ENCODE peak calls at places on chromosome 6, in five cellular contexts. A, V, H, X and W are unnamed samples. For H3K9me3, the result is how much of the 10 kb centered on the place peaks cover.

GRCh38 chr6:44062771-44063560 is 64.3 kb downstream of the MRPL14 start:
- DNase-seq in A (no peak), V (peak), H (no peak), X (peak), W (peak)

GRCh38 chr6:113031591-113031990 is 684.5 kb downstream of the RFPL4B start:
- DNase-seq in A (no peak), V (peak), H (no peak), X (no peak), W (no peak)

GRCh38 chr6:69888842-69889590 is 22.7 kb downstream of the COL19A1 start:
- DNase-seq in A (no peak), V (no peak), H (no peak), X (no peak), W (no peak)

GRCh38 chr6:24720131-24720603 is 1.2 kb upstream of the C6orf62 start:
- DNase-seq in A (peak), V (peak), H (peak), X (peak), W (peak)

GRCh38 chr6:142682985-142683384 is 262.0 kb downstream of the HIVEP2 start:
- DNase-seq in A (no peak), V (no peak), H (no peak), X (no peak), W (no peak)

GRCh38 chr6:6643398-6643797 is 54.9 kb downstream of the LY86 start:
- DNase-seq in A (no peak), V (no peak), H (no peak), X (no peak), W (no peak)

GRCh38 chr6:33317668-33318425 is at the start of gene ZBTB22:
- DNase-seq in A (peak), V (peak), H (peak), X (peak), W (peak)

GRCh38 chr6:70763754-70764153 is 96.1 kb downstream of the SMAP1 start:
- DNase-seq in A (no peak), V (no peak), H (no peak), X (no peak), W (no peak)

GRCh38 chr6:106360410-106360988 is at the start of gene CRYBG1:
- DNase-seq in A (peak), V (peak), H (peak), X (peak), W (no peak)

GRCh38 chr6:25175656-25176055 is 103.5 kb upstream of the CARMIL1 start:
- DNase-seq in A (no peak), V (no peak), H (no peak), X (no peak), W (no peak)

GRCh38 chr6:20291764-20292227 is 79.5 kb upstream of the MBOAT1 start:
- DNase-seq in A (peak), V (peak), H (peak), X (peak), W (peak)

GRCh38 chr6:65776332-65776731 is 69.3 kb upstream of the EYS start:
- DNase-seq in A (no peak), V (peak), H (no peak), X (no peak), W (no peak)

GRCh38 chr6:100491947-100492670 is 27.4 kb upstream of the SIM1 start:
- DNase-seq in A (no peak), V (no peak), H (no peak), X (no peak), W (no peak)

GRCh38 chr6:118080547-118080946 is 173.5 kb downstream of the SLC35F1 start:
- DNase-seq in A (no peak), V (peak), H (no peak), X (no peak), W (no peak)
- TF ChIP-seq CTCF in A (no peak), V (peak), H (no peak), X (no peak), W (no peak)

GRCh38 chr6:123210645-123211044 is 214.6 kb downstream of the CLVS2 start:
- DNase-seq in A (no peak), V (no peak), H (no peak), X (no peak), W (no peak)
- H3K9me3 ChIP-seq in A (under half), V (under half), H (under half), X (under half), W (under half)

DNA sequence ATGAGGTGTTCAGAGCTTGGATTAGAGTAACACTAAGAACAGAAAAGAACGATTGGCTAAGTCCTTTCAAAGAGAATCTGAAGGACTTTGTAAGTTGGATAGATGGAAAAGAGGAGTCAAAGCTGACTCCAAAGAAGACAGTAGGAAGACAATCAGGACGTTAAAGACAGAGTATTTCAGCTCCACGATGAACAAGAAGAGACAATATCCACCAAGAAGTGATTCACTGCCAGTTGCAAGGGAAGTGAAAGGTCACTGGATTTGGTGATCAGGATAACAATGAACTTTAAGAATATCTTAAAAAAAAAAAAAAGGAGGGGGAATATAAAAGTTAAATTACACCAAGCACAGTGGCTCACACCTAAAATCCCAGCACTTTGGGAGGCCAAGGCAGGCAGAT is 17.9 kb downstream of the REPS1 start:
- DNase-seq in A (no peak), V (no peak), H (no peak), X (no peak), W (no peak)
- TF ChIP-seq CTCF in A (no peak), V (no peak), H (no peak), X (no peak), W (no peak)

GRCh38 chr6:144673807-144674206 is 388.7 kb downstream of the UTRN start:
- DNase-seq in A (no peak), V (no peak), H (no peak), X (no peak), W (no peak)
- H3K9me3 ChIP-seq in A (under half), V (under half), H (under half), X (under half), W (under half)

DNA sequence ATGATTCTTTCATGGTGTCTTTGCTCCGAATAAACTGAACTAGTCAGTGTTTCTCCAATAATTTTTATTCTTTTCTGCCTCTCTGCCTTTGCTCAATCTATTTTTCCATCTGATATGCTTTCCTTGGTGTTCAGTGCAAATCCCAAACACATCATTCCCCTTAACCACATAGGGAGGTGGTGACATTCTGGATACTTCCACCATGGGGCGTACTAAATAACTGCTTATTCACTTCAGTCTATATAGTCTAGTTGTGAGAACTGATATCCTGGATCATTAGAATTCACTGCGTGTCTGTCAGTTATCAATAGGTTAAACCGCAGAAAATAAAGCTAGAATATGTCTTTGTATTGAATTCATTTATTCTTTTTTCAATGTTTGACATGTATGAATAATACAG is 83.1 kb downstream of the KCNQ5 start:
- DNase-seq in A (no peak), V (peak), H (no peak), X (no peak), W (no peak)
- TF ChIP-seq CTCF in A (no peak), V (peak), H (no peak), X (no peak), W (no peak)

GRCh38 chr6:108562503-108562993 is 1.8 kb downstream of the FOXO3 start:
- DNase-seq in A (peak), V (peak), H (peak), X (peak), W (peak)
- H3K9me3 ChIP-seq in A (under half), V (under half), H (under half), X (under half), W (under half)

DNA sequence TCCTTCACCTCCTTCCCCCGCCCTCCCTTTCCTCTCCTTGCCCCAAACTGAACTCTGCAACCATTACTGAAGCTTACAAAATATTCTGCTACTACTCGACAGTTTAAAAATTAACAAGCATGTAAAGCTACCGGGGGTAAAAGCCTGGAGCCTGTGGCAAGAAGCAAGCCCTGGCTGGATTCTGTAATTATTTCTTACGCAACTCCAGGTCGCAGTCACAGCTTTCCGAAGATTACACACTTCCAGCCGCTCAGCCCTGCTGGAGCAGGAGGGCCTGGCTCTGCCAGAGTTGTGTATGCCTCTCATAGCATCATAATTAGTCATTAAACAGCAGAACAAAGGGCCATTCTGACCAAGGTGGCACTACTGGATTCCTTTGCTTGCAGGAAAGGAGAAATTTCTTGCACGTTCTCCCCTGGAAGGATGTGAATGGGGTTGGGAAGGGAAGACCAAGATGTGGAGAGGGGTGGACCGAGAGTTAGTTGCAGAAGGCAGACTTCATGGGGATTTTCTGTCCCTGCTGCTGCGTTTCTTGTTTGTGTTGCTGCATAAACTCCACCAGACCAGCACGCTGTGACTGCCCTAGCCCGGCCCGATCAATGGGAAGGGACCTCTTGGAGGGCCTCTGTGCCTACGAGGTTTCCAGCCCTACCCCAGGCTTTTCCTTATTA is 23.6 kb downstream of the FOXQ1 start:
- DNase-seq in A (no peak), V (no peak), H (no peak), X (peak), W (no peak)
- TF ChIP-seq CTCF in A (no peak), V (no peak), H (no peak), X (no peak), W (no peak)

DNA sequence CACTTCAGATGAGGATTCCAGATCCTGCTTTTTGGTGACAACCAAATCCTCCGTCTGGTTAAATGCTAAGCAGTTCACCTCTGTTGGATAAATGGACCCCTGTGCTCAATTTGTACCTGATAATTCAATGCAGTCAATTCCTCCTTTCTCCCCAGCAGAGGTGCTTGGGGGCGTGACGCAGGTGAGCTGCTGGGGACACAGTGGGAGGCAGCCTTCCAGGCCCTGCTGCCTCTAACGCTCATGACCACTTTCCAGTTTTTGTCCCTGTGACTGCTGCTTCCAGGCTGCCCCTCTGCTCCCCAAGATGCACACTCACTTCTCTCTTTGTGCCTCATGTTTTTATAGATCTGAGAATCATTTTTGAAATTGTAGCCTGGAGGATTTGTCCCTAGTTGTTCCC is 78.5 kb downstream of the TTLL2 start:
- DNase-seq in A (no peak), V (no peak), H (no peak), X (no peak), W (no peak)
- H3K9me3 ChIP-seq in A (under half), V (under half), H (under half), X (under half), W (under half)

DNA sequence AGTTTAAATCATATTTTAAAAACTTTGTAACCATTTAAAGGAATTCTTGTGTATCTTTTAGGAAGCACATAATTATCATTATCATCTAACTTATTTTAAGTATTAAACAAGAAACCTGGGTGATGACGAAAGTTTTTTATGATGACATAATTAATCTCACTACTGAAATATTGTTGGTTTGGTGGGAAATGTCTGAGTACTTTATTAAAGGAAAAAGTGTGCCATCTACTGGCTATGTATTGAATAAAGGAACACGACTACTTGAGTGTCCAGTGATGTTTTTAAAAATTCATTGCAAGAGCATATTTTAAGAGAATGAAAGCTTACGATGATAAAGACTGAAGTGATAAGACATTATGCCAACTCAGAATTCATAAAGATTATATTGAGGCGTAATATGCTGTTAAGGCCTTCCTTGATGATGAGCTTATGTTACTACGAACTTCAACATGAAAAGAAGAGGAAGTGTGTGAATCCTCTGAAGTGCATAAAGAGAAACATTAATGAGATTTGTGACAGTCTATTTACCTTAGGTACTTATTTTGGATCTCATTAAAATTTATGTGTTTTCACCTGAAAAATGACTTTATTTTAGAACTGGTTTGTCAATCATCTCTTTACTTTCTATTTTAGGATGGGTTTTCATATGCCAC is 12.0 kb upstream of the TRMT11 start:
- DNase-seq in A (no peak), V (peak), H (no peak), X (no peak), W (no peak)
- TF ChIP-seq CTCF in A (peak), V (peak), H (peak), X (peak), W (peak)

GRCh38 chr6:64301307-64302236 is 666.0 kb downstream of the PHF3 start:
- DNase-seq in A (no peak), V (no peak), H (no peak), X (no peak), W (no peak)
- H3K9me3 ChIP-seq in A (under half), V (under half), H (under half), X (under half), W (under half)